ENCODE peak calls at places on chromosomes 3 and 15, in nine cellular contexts. One of them, this sample, is unnamed. For H3K36me3 and H3K4me1, the result is how much of the 10 kb centered on the place peaks cover.

GRCh38 chr3:15314276-15314675 is 18.1 kb downstream of the SH3BP5 start:
- DNase-seq in tibial artery: no peak
- DNase-seq in upper lobe of left lung: no peak
- DNase-seq in suprapubic skin: peak
- DNase-seq in kidney: no peak
- DNase-seq in ascending aorta: no peak
- DNase-seq in fibroblast of lung: no peak
- DNase-seq in gastrocnemius medialis: no peak
- DNase-seq in heart right ventricle: no peak
- DNase-seq in this sample: no peak

GRCh38 chr15:40412095-40412759 is 6.6 kb downstream of the IVD start:
- DNase-seq in heart right ventricle: no peak
- DNase-seq in fibroblast of lung: no peak
- DNase-seq in gastrocnemius medialis: no peak
- DNase-seq in upper lobe of left lung: no peak
- DNase-seq in suprapubic skin: peak
- DNase-seq in ascending aorta: no peak
- DNase-seq in kidney: no peak
- DNase-seq in tibial artery: no peak
- DNase-seq in this sample: no peak

GRCh38 chr3:132232231-132232792 is 84.9 kb upstream of the ACP3 start:
- DNase-seq in fibroblast of lung: peak
- DNase-seq in kidney: no peak
- DNase-seq in gastrocnemius medialis: no peak
- DNase-seq in upper lobe of left lung: no peak
- DNase-seq in suprapubic skin: no peak
- DNase-seq in ascending aorta: no peak
- DNase-seq in heart right ventricle: no peak
- DNase-seq in tibial artery: no peak
- DNase-seq in this sample: no peak

GRCh38 chr3:123068227-123069020 is 1.6 kb downstream of the PDIA5 start:
- DNase-seq in ascending aorta: no peak
- DNase-seq in upper lobe of left lung: no peak
- DNase-seq in tibial artery: no peak
- DNase-seq in gastrocnemius medialis: no peak
- DNase-seq in fibroblast of lung: no peak
- DNase-seq in heart right ventricle: no peak
- DNase-seq in kidney: no peak
- DNase-seq in suprapubic skin: no peak
- DNase-seq in this sample: no peak

GRCh38 chr3:183515968-183516851 is 39.3 kb downstream of the KLHL6 start:
- DNase-seq in gastrocnemius medialis: no peak
- DNase-seq in ascending aorta: no peak
- DNase-seq in fibroblast of lung: no peak
- DNase-seq in heart right ventricle: no peak
- DNase-seq in suprapubic skin: no peak
- DNase-seq in tibial artery: no peak
- DNase-seq in upper lobe of left lung: no peak
- DNase-seq in kidney: no peak
- DNase-seq in this sample: no peak

GRCh38 chr3:159854500-159855124 is 134.0 kb upstream of the IL12A start:
- DNase-seq in fibroblast of lung: peak
- DNase-seq in heart right ventricle: no peak
- DNase-seq in tibial artery: no peak
- DNase-seq in gastrocnemius medialis: peak
- DNase-seq in kidney: no peak
- DNase-seq in ascending aorta: no peak
- DNase-seq in suprapubic skin: no peak
- DNase-seq in upper lobe of left lung: no peak
- DNase-seq in this sample: no peak

GRCh38 chr15:95269247-95270155 is 1038.1 kb downstream of the MCTP2 start:
- DNase-seq in suprapubic skin: no peak
- DNase-seq in heart right ventricle: no peak
- DNase-seq in gastrocnemius medialis: no peak
- DNase-seq in upper lobe of left lung: no peak
- DNase-seq in kidney: peak
- DNase-seq in ascending aorta: no peak
- DNase-seq in tibial artery: no peak
- DNase-seq in fibroblast of lung: no peak
- DNase-seq in this sample: no peak

GRCh38 chr3:160027541-160028195 is 39.0 kb downstream of the IL12A start:
- DNase-seq in heart right ventricle: no peak
- DNase-seq in tibial artery: no peak
- DNase-seq in gastrocnemius medialis: no peak
- DNase-seq in ascending aorta: no peak
- DNase-seq in kidney: no peak
- DNase-seq in upper lobe of left lung: no peak
- DNase-seq in fibroblast of lung: peak
- DNase-seq in suprapubic skin: no peak
- DNase-seq in this sample: no peak

GRCh38 chr15:79089331-79089889 is 1.2 kb downstream of the RASGRF1 start:
- DNase-seq in heart right ventricle: no peak
- DNase-seq in fibroblast of lung: no peak
- DNase-seq in suprapubic skin: no peak
- DNase-seq in gastrocnemius medialis: no peak
- DNase-seq in ascending aorta: no peak
- DNase-seq in tibial artery: no peak
- DNase-seq in upper lobe of left lung: peak
- DNase-seq in kidney: no peak
- DNase-seq in this sample: no peak

GRCh38 chr3:74614133-74614967 is at the start of gene CNTN3:
- DNase-seq in kidney: peak
- DNase-seq in gastrocnemius medialis: no peak
- DNase-seq in heart right ventricle: no peak
- DNase-seq in ascending aorta: no peak
- DNase-seq in suprapubic skin: no peak
- DNase-seq in upper lobe of left lung: peak
- DNase-seq in fibroblast of lung: peak
- DNase-seq in tibial artery: no peak
- DNase-seq in this sample: no peak

GRCh38 chr15:94135748-94136147 is 95.6 kb upstream of the MCTP2 start:
- DNase-seq in ascending aorta: no peak
- DNase-seq in suprapubic skin: no peak
- DNase-seq in fibroblast of lung: no peak
- DNase-seq in kidney: no peak
- DNase-seq in tibial artery: no peak
- DNase-seq in heart right ventricle: no peak
- DNase-seq in gastrocnemius medialis: no peak
- DNase-seq in upper lobe of left lung: no peak
- DNase-seq in this sample: no peak

GRCh38 chr3:178203152-178203551 is 333.1 kb upstream of the KCNMB2 start:
- DNase-seq in ascending aorta: no peak
- DNase-seq in tibial artery: peak
- DNase-seq in heart right ventricle: no peak
- DNase-seq in upper lobe of left lung: no peak
- DNase-seq in suprapubic skin: no peak
- DNase-seq in fibroblast of lung: peak
- DNase-seq in kidney: no peak
- DNase-seq in gastrocnemius medialis: no peak
- DNase-seq in this sample: no peak

GRCh38 chr3:98766924-98767323 is 3.8 kb downstream of the ST3GAL6 start:
- DNase-seq in tibial artery: no peak
- DNase-seq in ascending aorta: no peak
- DNase-seq in fibroblast of lung: no peak
- DNase-seq in upper lobe of left lung: no peak
- DNase-seq in suprapubic skin: no peak
- DNase-seq in kidney: no peak
- DNase-seq in heart right ventricle: no peak
- DNase-seq in gastrocnemius medialis: no peak
- DNase-seq in this sample: no peak

GRCh38 chr3:22450785-22451400 is 699.9 kb upstream of the ZNF385D start:
- DNase-seq in fibroblast of lung: peak
- DNase-seq in upper lobe of left lung: no peak
- DNase-seq in gastrocnemius medialis: no peak
- DNase-seq in kidney: no peak
- DNase-seq in tibial artery: no peak
- DNase-seq in suprapubic skin: no peak
- DNase-seq in ascending aorta: no peak
- DNase-seq in heart right ventricle: no peak
- DNase-seq in this sample: no peak

GRCh38 chr3:20406621-20407020 is 220.6 kb upstream of the SGO1 start:
- DNase-seq in ascending aorta: no peak
- DNase-seq in gastrocnemius medialis: no peak
- DNase-seq in suprapubic skin: no peak
- DNase-seq in kidney: no peak
- DNase-seq in heart right ventricle: peak
- DNase-seq in upper lobe of left lung: no peak
- DNase-seq in fibroblast of lung: peak
- DNase-seq in tibial artery: no peak
- DNase-seq in this sample: no peak

GRCh38 chr15:100338971-100339444 is 2.8 kb downstream of the ADAMTS17 start:
- DNase-seq in ascending aorta: no peak
- DNase-seq in tibial artery: peak
- DNase-seq in upper lobe of left lung: no peak
- DNase-seq in fibroblast of lung: peak
- DNase-seq in suprapubic skin: no peak
- DNase-seq in heart right ventricle: peak
- DNase-seq in kidney: no peak
- DNase-seq in gastrocnemius medialis: peak
- DNase-seq in this sample: peak
- H3K36me3 ChIP-seq in ascending aorta: under half
- H3K36me3 ChIP-seq in tibial artery: under half
- H3K36me3 ChIP-seq in upper lobe of left lung: under half
- H3K36me3 ChIP-seq in fibroblast of lung: under half
- H3K36me3 ChIP-seq in suprapubic skin: under half
- H3K36me3 ChIP-seq in heart right ventricle: under half
- H3K36me3 ChIP-seq in kidney: under half
- H3K36me3 ChIP-seq in gastrocnemius medialis: under half
- H3K36me3 ChIP-seq in this sample: under half

DNA sequence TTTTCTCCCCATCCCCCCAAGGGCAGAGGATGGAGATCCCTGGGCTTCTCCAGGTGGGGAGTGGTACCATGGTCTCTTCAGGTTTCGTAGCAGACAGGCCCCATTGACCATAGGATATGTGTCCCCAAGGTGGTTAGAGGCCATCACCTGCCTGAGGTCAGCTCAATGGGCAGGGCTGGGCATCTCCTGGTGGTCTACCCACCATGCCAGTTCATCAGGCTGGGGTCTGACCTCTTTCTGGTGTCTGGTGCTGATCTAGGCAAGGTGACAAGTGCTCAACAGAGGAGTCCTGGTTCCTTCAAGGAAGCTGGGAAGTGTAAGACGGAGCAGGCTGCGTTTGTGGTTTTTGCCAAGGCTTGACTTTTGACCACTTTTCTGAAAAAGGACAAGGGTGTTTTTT is 71.4 kb downstream of the SMAD3 start:
- DNase-seq in fibroblast of lung: no peak
- DNase-seq in heart right ventricle: no peak
- DNase-seq in gastrocnemius medialis: no peak
- DNase-seq in kidney: no peak
- DNase-seq in ascending aorta: no peak
- DNase-seq in suprapubic skin: no peak
- DNase-seq in upper lobe of left lung: no peak
- DNase-seq in tibial artery: no peak
- DNase-seq in this sample: no peak
- H3K4me1 ChIP-seq in fibroblast of lung: half or more
- H3K4me1 ChIP-seq in heart right ventricle: half or more
- H3K4me1 ChIP-seq in gastrocnemius medialis: half or more
- H3K4me1 ChIP-seq in kidney: half or more
- H3K4me1 ChIP-seq in ascending aorta: under half
- H3K4me1 ChIP-seq in suprapubic skin: half or more
- H3K4me1 ChIP-seq in upper lobe of left lung: half or more
- H3K4me1 ChIP-seq in tibial artery: under half
- H3K4me1 ChIP-seq in this sample: half or more

DNA sequence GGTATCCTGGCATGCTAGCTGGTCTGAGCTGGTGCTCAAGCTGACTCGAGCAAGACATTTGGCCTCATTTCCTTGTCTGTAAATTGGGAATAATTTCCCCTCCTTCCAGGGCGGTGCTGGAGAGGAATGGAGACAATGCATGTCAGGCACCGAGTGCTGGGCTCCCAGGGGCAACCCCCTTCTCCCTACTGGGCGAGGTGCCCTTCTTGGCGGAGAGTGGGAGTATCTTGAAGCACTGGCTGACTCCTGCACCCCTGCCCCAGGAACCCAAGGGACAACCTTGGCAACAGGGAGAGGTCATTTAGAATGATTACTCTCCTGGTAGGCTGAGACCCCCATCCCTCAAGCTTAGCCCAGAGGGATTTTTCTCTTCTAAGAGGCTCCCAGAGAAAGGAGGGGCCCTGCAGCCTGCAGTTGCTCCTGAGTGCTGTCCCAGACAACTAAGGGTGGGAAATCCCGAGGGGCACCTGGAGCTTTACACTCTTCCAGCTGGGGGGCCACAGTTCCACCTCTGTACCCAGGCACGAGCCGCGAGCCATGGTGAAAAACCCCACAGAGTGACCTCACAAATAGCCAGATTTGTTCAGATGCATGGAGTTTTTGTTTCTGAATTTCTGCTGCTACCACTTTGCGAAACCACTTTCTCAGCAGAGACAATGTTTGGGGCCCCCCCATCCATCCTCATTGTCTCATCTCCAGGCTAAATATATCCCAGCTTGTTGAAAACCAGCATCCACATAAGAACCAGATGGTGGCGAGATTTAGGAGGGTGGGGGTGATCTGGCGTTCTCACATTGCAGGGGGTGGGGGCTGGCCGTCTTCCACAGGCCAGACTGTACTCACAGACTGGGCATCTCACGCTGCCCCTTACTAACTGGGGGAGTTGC is 44.8 kb downstream of the ABTB1 start:
- DNase-seq in fibroblast of lung: no peak
- DNase-seq in suprapubic skin: peak
- DNase-seq in heart right ventricle: no peak
- DNase-seq in gastrocnemius medialis: no peak
- DNase-seq in tibial artery: no peak
- DNase-seq in ascending aorta: no peak
- DNase-seq in kidney: peak
- DNase-seq in upper lobe of left lung: no peak
- DNase-seq in this sample: no peak
- H3K36me3 ChIP-seq in fibroblast of lung: under half
- H3K36me3 ChIP-seq in suprapubic skin: under half
- H3K36me3 ChIP-seq in heart right ventricle: under half
- H3K36me3 ChIP-seq in gastrocnemius medialis: under half
- H3K36me3 ChIP-seq in tibial artery: under half
- H3K36me3 ChIP-seq in ascending aorta: under half
- H3K36me3 ChIP-seq in kidney: under half
- H3K36me3 ChIP-seq in upper lobe of left lung: under half
- H3K36me3 ChIP-seq in this sample: under half

DNA sequence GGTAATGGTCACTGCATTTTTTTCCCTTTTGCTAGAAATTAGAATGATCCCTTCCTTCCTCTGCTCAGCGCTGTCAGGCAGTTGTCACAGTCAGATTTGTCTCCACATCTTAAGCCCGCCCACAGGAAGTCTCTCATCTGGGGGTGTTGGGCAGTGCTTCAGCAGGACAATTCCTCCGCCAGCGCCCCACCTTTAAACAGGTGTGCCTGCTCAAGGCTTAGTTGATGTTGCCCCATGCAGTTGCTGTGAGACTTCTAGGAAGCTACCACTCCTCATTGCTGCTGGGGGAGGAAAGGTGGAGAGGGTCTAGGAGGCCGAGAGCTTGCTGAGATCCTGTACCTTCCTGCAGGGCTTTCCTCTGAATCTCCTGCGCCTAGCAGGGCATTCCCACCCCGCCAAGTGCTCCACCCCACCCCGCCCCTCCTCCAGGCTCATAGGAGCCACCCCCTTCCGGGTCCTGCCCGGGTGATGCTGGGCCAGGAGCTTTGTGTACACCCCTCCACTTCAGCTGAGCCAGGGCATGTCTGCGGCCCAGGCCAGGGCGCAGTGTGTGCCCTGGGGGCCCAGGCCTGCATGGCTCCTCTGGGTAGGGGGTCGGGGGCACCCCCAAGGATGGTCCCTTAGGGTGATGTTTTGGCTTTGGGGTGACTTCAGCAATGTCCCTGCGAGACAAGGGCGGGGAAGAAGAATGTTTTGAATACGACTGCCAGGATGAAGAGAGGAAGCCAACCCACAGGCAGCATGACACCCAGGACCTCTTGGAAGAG is 68.7 kb downstream of the TRAK1 start:
- DNase-seq in suprapubic skin: peak
- DNase-seq in heart right ventricle: no peak
- DNase-seq in gastrocnemius medialis: no peak
- DNase-seq in ascending aorta: no peak
- DNase-seq in tibial artery: peak
- DNase-seq in upper lobe of left lung: peak
- DNase-seq in kidney: peak
- DNase-seq in fibroblast of lung: no peak
- DNase-seq in this sample: no peak
- H3K4me1 ChIP-seq in suprapubic skin: under half
- H3K4me1 ChIP-seq in heart right ventricle: half or more
- H3K4me1 ChIP-seq in gastrocnemius medialis: half or more
- H3K4me1 ChIP-seq in ascending aorta: under half
- H3K4me1 ChIP-seq in tibial artery: under half
- H3K4me1 ChIP-seq in upper lobe of left lung: under half
- H3K4me1 ChIP-seq in kidney: under half
- H3K4me1 ChIP-seq in fibroblast of lung: under half
- H3K4me1 ChIP-seq in this sample: under half

This sample was measured in vagina.